ENCODE peak calls at places on chromosomes 3 and 15, in four cellular contexts. One of them, this sample, is unnamed. For H3K4me1, the result is how much of the 10 kb centered on the place peaks cover.

GRCh38 chr15:90765489-90765888 is 48.3 kb downstream of the BLM start:
- ATAC-seq in upper lobe of left lung: no peak
- ATAC-seq in IMR-90: no peak
- ATAC-seq in left lung: no peak
- ATAC-seq in this sample: no peak

GRCh38 chr3:134214239-134214638 is 36.4 kb downstream of the RYK start:
- ATAC-seq in upper lobe of left lung: no peak
- ATAC-seq in IMR-90: no peak
- ATAC-seq in left lung: no peak
- ATAC-seq in this sample: no peak

GRCh38 chr15:31367021-31367729 is 40.5 kb downstream of the KLF13 start:
- ATAC-seq in upper lobe of left lung: peak
- ATAC-seq in IMR-90: no peak
- ATAC-seq in left lung: no peak
- ATAC-seq in this sample: no peak

GRCh38 chr3:137925080-137925479 is 84.9 kb upstream of the CLDN18 start:
- ATAC-seq in upper lobe of left lung: no peak
- ATAC-seq in IMR-90: no peak
- ATAC-seq in left lung: no peak
- ATAC-seq in this sample: no peak

GRCh38 chr15:24954783-24955548 is at the start of the genes SNRPN and SNURF:
- ATAC-seq in upper lobe of left lung: peak
- ATAC-seq in IMR-90: peak
- ATAC-seq in left lung: peak
- ATAC-seq in this sample: peak

GRCh38 chr3:72481542-72481941 is 366.7 kb downstream of the SHQ1 start:
- ATAC-seq in upper lobe of left lung: no peak
- ATAC-seq in IMR-90: no peak
- ATAC-seq in left lung: no peak
- ATAC-seq in this sample: no peak

GRCh38 chr3:166444756-166445155 is 607.5 kb upstream of the BCHE start:
- ATAC-seq in upper lobe of left lung: no peak
- ATAC-seq in IMR-90: no peak
- ATAC-seq in left lung: no peak
- ATAC-seq in this sample: no peak

GRCh38 chr3:114285648-114286230 is 8.1 kb upstream of the TIGIT start:
- ATAC-seq in upper lobe of left lung: no peak
- ATAC-seq in IMR-90: no peak
- ATAC-seq in left lung: no peak
- ATAC-seq in this sample: no peak

GRCh38 chr15:62920569-62921502 is 121.7 kb upstream of the TPM1 start:
- ATAC-seq in upper lobe of left lung: peak
- ATAC-seq in IMR-90: peak
- ATAC-seq in left lung: peak
- ATAC-seq in this sample: peak

GRCh38 chr15:64209680-64210334 is 47.0 kb upstream of the PPIB start:
- ATAC-seq in upper lobe of left lung: no peak
- ATAC-seq in IMR-90: peak
- ATAC-seq in left lung: peak
- ATAC-seq in this sample: no peak

GRCh38 chr3:33091746-33092145 is 5.2 kb downstream of the GLB1 start:
- ATAC-seq in upper lobe of left lung: no peak
- ATAC-seq in IMR-90: no peak
- ATAC-seq in left lung: no peak
- ATAC-seq in this sample: no peak

GRCh38 chr15:43270676-43271306 is 4.1 kb upstream of the TGM5 start:
- ATAC-seq in upper lobe of left lung: peak
- ATAC-seq in IMR-90: no peak
- ATAC-seq in left lung: no peak
- ATAC-seq in this sample: no peak

GRCh38 chr3:47803478-47804025 is 614 bp downstream of the DHX30 start:
- ATAC-seq in upper lobe of left lung: no peak
- ATAC-seq in IMR-90: no peak
- ATAC-seq in left lung: no peak
- ATAC-seq in this sample: no peak

GRCh38 chr3:64687781-64688515 is at the start of gene ADAMTS9:
- ATAC-seq in upper lobe of left lung: peak
- ATAC-seq in IMR-90: peak
- ATAC-seq in left lung: peak
- ATAC-seq in this sample: peak
- H3K27ac ChIP-seq in upper lobe of left lung: peak
- H3K27ac ChIP-seq in IMR-90: peak
- H3K27ac ChIP-seq in left lung: peak
- H3K27ac ChIP-seq in this sample: peak

GRCh38 chr3:136713961-136714514 is 38.1 kb downstream of the STAG1 start:
- ATAC-seq in upper lobe of left lung: peak
- ATAC-seq in IMR-90: no peak
- ATAC-seq in left lung: peak
- ATAC-seq in this sample: no peak
- H3K4me1 ChIP-seq in upper lobe of left lung: under half
- H3K4me1 ChIP-seq in IMR-90: under half
- H3K4me1 ChIP-seq in left lung: under half
- H3K4me1 ChIP-seq in this sample: under half

GRCh38 chr15:39589815-39590644 is 9.2 kb downstream of the THBS1 start:
- ATAC-seq in upper lobe of left lung: no peak
- ATAC-seq in IMR-90: no peak
- ATAC-seq in left lung: no peak
- ATAC-seq in this sample: no peak
- H3K4me3 ChIP-seq in upper lobe of left lung: no peak
- H3K4me3 ChIP-seq in IMR-90: no peak
- H3K4me3 ChIP-seq in left lung: no peak
- H3K4me3 ChIP-seq in this sample: no peak

DNA sequence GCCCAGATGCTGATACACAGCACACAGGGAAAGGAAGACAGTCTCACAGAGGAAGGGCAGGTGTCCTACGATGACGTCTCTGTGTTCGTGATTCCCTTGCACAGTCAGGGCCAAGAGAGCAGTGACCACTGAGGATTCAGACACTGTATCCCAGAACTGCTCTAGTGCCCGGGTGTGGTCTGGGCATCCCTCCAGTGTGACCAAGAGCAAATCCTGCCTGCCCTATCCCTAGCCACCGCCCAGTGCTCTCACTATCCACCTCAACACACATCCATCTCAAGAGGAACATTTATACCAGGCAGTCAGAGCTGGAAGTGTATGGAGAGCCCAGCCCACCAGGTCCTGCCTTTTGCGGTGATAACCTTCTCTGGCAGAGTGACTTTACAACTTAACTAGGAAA is 4.1 kb downstream of the PPM1M start:
- ATAC-seq in upper lobe of left lung: no peak
- ATAC-seq in IMR-90: no peak
- ATAC-seq in left lung: no peak
- ATAC-seq in this sample: no peak
- H3K27ac ChIP-seq in upper lobe of left lung: no peak
- H3K27ac ChIP-seq in IMR-90: no peak
- H3K27ac ChIP-seq in left lung: no peak
- H3K27ac ChIP-seq in this sample: peak